ENCODE peak calls at places on chromosomes 12 and 14, in six cellular contexts. E is colonic mucosa, K is GM23248, G is IMR-90, I is mesendoderm, Q is SK-N-SH. M is an unnamed sample.

GRCh38 chr14:36625014-36625413 is 36.6 kb upstream of the PAX9 start:
- DNase-seq in E (no peak), K (no peak), G (no peak), I (no peak), Q (no peak), M (no peak)

GRCh38 chr12:124904306-124905098 is 9.9 kb downstream of the UBC start:
- DNase-seq in E (peak; percentile 86), K (peak; percentile 99), G (peak; percentile 94), I (peak; percentile 68), Q (peak; percentile 48), M (peak; percentile 90)

GRCh38 chr12:106897082-106897481 is 58.6 kb upstream of the TMEM263 start:
- DNase-seq in E (no peak), K (peak; percentile 9), G (peak; percentile 45), I (no peak), Q (peak; percentile 31), M (no peak)

GRCh38 chr12:129788506-129788905 is 115.3 kb downstream of the TMEM132D start:
- DNase-seq in E (no peak), K (no peak), G (no peak), I (no peak), Q (no peak), M (no peak)

GRCh38 chr14:75845136-75845804 is 136.5 kb downstream of the TGFB3 start:
- DNase-seq in E (no peak), K (no peak), G (no peak), I (no peak), Q (no peak), M (no peak)

GRCh38 chr12:21577516-21577915 is 27.1 kb downstream of the GYS2 start:
- DNase-seq in E (no peak), K (no peak), G (no peak), I (no peak), Q (no peak), M (no peak)

GRCh38 chr14:34297786-34298520 is 164.1 kb downstream of the SPTSSA start:
- DNase-seq in E (no peak), K (no peak), G (no peak), I (no peak), Q (no peak), M (peak; percentile 57)

GRCh38 chr14:24315243-24315806 is 4.0 kb downstream of the LTB4R start:
- DNase-seq in E (no peak), K (no peak), G (no peak), I (no peak), Q (no peak), M (no peak)

GRCh38 chr14:77158175-77158908 is 16.8 kb upstream of the ZDHHC22 start:
- DNase-seq in E (no peak), K (peak; percentile 85), G (peak; percentile 71), I (peak; percentile 78), Q (peak; percentile 76), M (peak; percentile 40)

GRCh38 chr12:56631790-56632700 is 1.9 kb upstream of the BAZ2A start:
- DNase-seq in E (peak; percentile 91), K (peak; percentile 48), G (peak; percentile 30), I (peak; percentile 71), Q (peak; percentile 82), M (peak; percentile 30)

GRCh38 chr12:98317939-98318899 is 197.2 kb upstream of the TMPO start:
- DNase-seq in E (no peak), K (no peak), G (no peak), I (no peak), Q (no peak), M (no peak)

GRCh38 chr14:100192250-100192671 is 32.8 kb upstream of the DEGS2 start:
- DNase-seq in E (peak; percentile 27), K (no peak), G (no peak), I (no peak), Q (no peak), M (no peak)

GRCh38 chr12:46771268-46771837 is 54.4 kb downstream of the SLC38A4 start:
- DNase-seq in E (no peak), K (peak; percentile 13), G (peak; percentile 61), I (peak; percentile 9), Q (no peak), M (no peak)

GRCh38 chr14:49853158-49853477 is 530 bp upstream of the NEMF start:
- DNase-seq in E (no peak), K (no peak), G (no peak), I (no peak), Q (peak; percentile 34), M (no peak)

GRCh38 chr14:20429801-20430669 is 5.9 kb downstream of the KLHL33 start:
- DNase-seq in E (peak; percentile 58), K (no peak), G (no peak), I (no peak), Q (no peak), M (no peak)

GRCh38 chr12:2891240-2892053 is 756 bp downstream of the TULP3 start:
- DNase-seq in E (peak; percentile 57), K (peak; percentile 84), G (peak; percentile 61), I (peak; percentile 67), Q (peak; percentile 68), M (peak; percentile 56)

DNA sequence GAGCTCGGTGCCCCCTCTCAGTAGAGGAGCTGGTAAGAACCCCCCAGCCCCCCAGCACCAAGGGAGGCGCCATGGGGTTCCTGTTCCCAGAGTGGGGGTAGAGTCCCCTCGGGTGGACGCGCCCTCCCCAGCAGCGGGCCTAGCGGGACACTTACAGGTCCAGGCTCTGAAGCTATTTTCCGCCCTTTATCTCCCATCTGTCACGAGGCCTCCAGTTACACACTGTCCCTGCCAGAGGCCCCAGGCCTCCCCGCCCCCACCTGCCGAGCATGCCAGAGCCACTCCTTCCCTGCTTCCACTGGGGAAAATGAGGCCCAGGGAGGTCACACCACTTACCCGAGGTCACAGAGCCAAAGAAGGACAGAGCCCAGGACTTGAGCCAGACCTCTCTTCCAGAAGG is 3.1 kb downstream of the C14orf180 start:
- DNase-seq in E (no peak), K (no peak), G (no peak), I (no peak), Q (no peak), M (no peak)
- H3K27me3 ChIP-seq in E (no peaks in the 10 kb centered on the region), K (no peaks in the 10 kb centered on the region), G (peaks cover 19% of the 10 kb centered on the region), I (no peaks in the 10 kb centered on the region), Q (no peaks in the 10 kb centered on the region), M (peaks cover 12% of the 10 kb centered on the region)

GRCh38 chr12:88805692-88806091 is 225.4 kb upstream of the KITLG start:
- DNase-seq in E (no peak), K (peak; percentile 60), G (no peak), I (peak; percentile 6), Q (no peak), M (no peak)
- H3K9ac ChIP-seq in E (no peak overlapping the region), K (peak overlapping the region; percentile 54), G (no peak overlapping the region), I (no peak overlapping the region), Q (no peak overlapping the region), M (no peak overlapping the region)

GRCh38 chr14:68692216-68692615 is 100.7 kb downstream of the ZFP36L1 start:
- DNase-seq in E (no peak), K (peak; percentile 40), G (no peak), I (no peak), Q (no peak), M (no peak)

GRCh38 chr14:68692916-68693771 is 99.7 kb downstream of the ZFP36L1 start:
- DNase-seq in E (no peak), K (peak; percentile 90), G (peak; percentile 82), I (no peak), Q (no peak), M (peak; percentile 29)

GRCh38 chr14:68694516-68695235 is 98.2 kb downstream of the ZFP36L1 start:
- DNase-seq in E (no peak), K (peak; percentile 63), G (peak; percentile 22), I (no peak), Q (no peak), M (no peak)

GRCh38 chr14:68695326-68695768 is 97.5 kb downstream of the ZFP36L1 start:
- DNase-seq in E (no peak), K (peak; percentile 99), G (peak; percentile 100), I (no peak), Q (no peak), M (peak; percentile 100)

DNA sequence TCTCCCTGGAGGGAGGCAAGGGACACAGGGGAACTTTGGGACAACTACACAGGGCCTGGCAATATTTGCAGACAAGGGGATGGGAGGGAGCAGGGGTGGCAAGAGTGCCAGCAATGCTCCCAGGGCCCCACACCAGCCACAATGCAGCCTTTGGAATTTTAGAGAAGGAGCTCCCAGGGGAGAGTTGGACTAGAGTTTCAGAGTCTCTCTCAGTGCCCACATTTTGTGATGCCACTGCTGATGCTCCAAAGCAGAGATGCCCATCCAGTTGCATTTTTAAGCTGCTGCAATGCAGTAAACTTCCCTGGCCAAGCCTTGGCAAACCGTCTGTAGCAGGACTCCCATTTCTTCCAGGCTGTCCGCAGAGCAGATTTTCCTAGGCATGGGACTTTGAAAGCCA is 98.9 kb downstream of the ZFP36L1 start:
- DNase-seq in E (no peak), K (peak; percentile 37), G (no peak), I (no peak), Q (no peak), M (no peak)
- H3K4me1 ChIP-seq in E (no peaks in the 10 kb centered on the region), K (peaks cover 50% of the 10 kb centered on the region), G (peaks cover 39% of the 10 kb centered on the region), I (peaks cover 3% of the 10 kb centered on the region), Q (peaks cover 23% of the 10 kb centered on the region), M (peaks cover 40% of the 10 kb centered on the region)

DNA sequence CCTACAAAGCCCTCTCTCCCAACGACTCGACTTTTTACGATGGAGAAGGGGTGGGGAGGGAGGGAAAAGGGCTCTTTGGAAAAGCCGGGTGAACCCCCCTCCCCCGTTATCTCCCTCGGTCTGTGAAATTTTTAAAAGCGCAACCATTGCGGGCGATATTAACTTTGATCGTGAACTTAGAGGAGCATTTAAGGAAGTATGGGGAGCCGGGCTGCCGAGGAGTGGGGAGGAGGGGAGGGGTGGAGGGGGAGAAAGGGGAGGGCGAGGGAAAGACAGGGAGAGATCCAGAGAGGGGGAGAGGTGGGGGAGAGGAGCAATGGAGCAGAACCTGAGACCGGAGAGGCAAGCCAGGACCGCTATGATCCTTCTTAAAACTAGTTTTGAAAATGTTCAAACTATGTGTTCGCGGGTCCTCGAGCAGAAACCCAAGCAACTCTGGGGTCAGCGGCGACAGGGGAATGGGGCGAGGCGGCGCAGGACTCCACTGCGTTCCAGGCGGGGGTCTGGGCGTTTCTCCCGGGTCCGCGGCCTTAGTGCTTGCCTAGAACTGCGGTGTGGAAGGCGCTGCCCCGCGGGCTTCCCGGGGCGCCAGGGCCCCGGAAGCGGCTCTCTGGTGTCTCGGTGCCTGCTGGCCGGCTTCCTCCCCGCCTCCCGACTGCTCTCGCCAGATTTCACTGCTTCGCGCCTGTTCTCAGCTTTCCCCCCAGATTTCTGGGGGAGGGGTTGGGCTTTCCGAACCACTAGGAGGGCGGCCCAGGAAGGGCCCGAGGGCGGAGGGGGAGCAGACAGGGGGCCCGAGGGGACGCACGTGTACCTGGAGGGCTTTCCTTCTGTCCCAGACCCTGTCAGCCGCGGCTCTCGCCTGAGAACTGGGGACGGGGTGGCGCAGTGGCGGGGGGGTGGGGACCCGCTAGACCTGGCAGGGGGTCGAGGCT is at the start of gene HOTAIR:
- DNase-seq in E (no peak), K (peak; percentile 54), G (no peak), I (no peak), Q (peak; percentile 63), M (peak; percentile 56)
- H3K27me3 ChIP-seq in E (peaks cover 95% of the 10 kb centered on the region), K (peaks cover 99% of the 10 kb centered on the region), G (peaks cover 97% of the 10 kb centered on the region), I (peaks cover 93% of the 10 kb centered on the region), Q (peaks cover 98% of the 10 kb centered on the region), M (peaks cover 8% of the 10 kb centered on the region)

M was measured in mammary epithelial cell.